ENCODE peak calls at places on chromosomes 1 and 21, in seven cellular contexts. W is astrocyte of the cerebellum, J is dermis microvascular lymphatic vessel endothelial cell, M is mesothelial cell of epicardium, Z is MCF 10A, O is uterus, R is hypothalamus. P is an unnamed sample.

GRCh38 chr1:14129009-14129408 is 429.0 kb downstream of the PRDM2 start:
- DNase-seq in W (no peak), Z (no peak), O (no peak), M (no peak), R (no peak), J (no peak), P (no peak)

GRCh38 chr1:113109908-113110554 is 37.0 kb downstream of the LRIG2 start:
- DNase-seq in M (no peak), Z (peak; percentile 62), O (peak; percentile 32), W (peak; percentile 74), J (no peak), R (peak; percentile 32), P (peak; percentile 71)

GRCh38 chr1:88302843-88303486 is 381.1 kb upstream of the PKN2 start:
- DNase-seq in O (no peak), W (peak; percentile 32), M (peak; percentile 37), Z (peak; percentile 29), R (peak; percentile 8), J (peak; percentile 3), P (no peak)

GRCh38 chr1:226261818-226262217 is 38.4 kb downstream of the MIXL1 start:
- DNase-seq in M (no peak), R (no peak), Z (no peak), W (no peak), J (no peak), O (no peak), P (no peak)

GRCh38 chr1:89175601-89176256 is at the start of gene GBP7:
- DNase-seq in J (no peak), O (no peak), R (no peak), Z (no peak), M (no peak), W (no peak), P (no peak)

GRCh38 chr1:208235356-208235982 is 8.7 kb downstream of the PLXNA2 start:
- DNase-seq in W (no peak), Z (no peak), O (no peak), M (no peak), R (no peak), J (no peak), P (no peak)

GRCh38 chr1:54795100-54795665 is 5.9 kb downstream of the TTC22 start:
- DNase-seq in R (no peak), W (no peak), Z (no peak), J (no peak), O (no peak), M (no peak), P (no peak)

GRCh38 chr1:180042994-180043622 is 88.5 kb downstream of the CEP350 start:
- DNase-seq in W (no peak), Z (peak; percentile 75), M (no peak), O (no peak), R (no peak), J (no peak), P (no peak)

GRCh38 chr1:3908886-3909517 is 8.9 kb upstream of the C1orf174 start:
- DNase-seq in M (no peak), R (no peak), O (no peak), J (no peak), W (no peak), Z (no peak), P (no peak)

GRCh38 chr1:228108742-228109072 is 392 bp downstream of the MRPL55 start:
- DNase-seq in R (no peak), O (no peak), M (no peak), J (no peak), Z (no peak), W (no peak), P (no peak)

GRCh38 chr1:62356257-62356835 is 37.1 kb upstream of the KANK4 start:
- DNase-seq in J (no peak), W (peak; percentile 15), O (no peak), Z (peak; percentile 92), R (no peak), M (no peak), P (no peak)

GRCh38 chr21:27796106-27796505 is 829.2 kb upstream of the ADAMTS5 start:
- DNase-seq in R (no peak), W (peak; percentile 89), M (no peak), J (no peak), O (no peak), Z (no peak), P (no peak)

GRCh38 chr21:25461730-25462129 is 145.6 kb downstream of the MRPL39 start:
- DNase-seq in Z (no peak), W (peak; percentile 29), R (no peak), O (no peak), J (no peak), M (no peak), P (no peak)

GRCh38 chr1:240555524-240555923 is 56.4 kb downstream of the GREM2 start:
- DNase-seq in Z (no peak), M (no peak), O (no peak), R (no peak), W (no peak), J (no peak), P (no peak)

GRCh38 chr1:112818990-112819689 is 104.0 kb upstream of the PPM1J start:
- DNase-seq in J (no peak), W (no peak), R (no peak), M (no peak), O (no peak), Z (no peak), P (no peak)

GRCh38 chr1:228151526-228151925 is 1.8 kb downstream of the GJC2 start:
- DNase-seq in O (peak; percentile 39), W (no peak), M (no peak), Z (no peak), J (no peak), R (no peak), P (no peak)

GRCh38 chr1:156742017-156742416 is 1.1 kb upstream of the MRPL24 start:
- DNase-seq in W (no peak), Z (no peak), R (no peak), J (no peak), O (no peak), M (no peak), P (no peak)

GRCh38 chr1:20227704-20228103 is 41.4 kb upstream of the PLA2G2C start:
- DNase-seq in M (no peak), J (no peak), W (no peak), O (no peak), Z (no peak), R (no peak), P (no peak)

GRCh38 chr1:14687147-14687546 is 88.7 kb downstream of the KAZN start:
- DNase-seq in Z (no peak), R (no peak), J (no peak), O (no peak), W (no peak), M (no peak), P (no peak)

GRCh38 chr1:173474097-173474779 is 2.9 kb upstream of the PRDX6 start:
- DNase-seq in O (no peak), Z (no peak), J (no peak), W (no peak), M (no peak), R (no peak), P (no peak)